ENCODE peak calls at places on chromosomes 3 and 15, in four cellular contexts. S is endothelial cell; E is activated naive CD4-positive, alpha-beta T cell; H is NCI-H345. Y is an unnamed sample.
A peak's percentile ranks its signal among the peaks of the same experiment; 100 is the strongest.

GRCh38 chr3:18035641-18036466 is 293.4 kb upstream of the TBC1D5 start:
- DNase-seq in H (no peak), E (no peak), S (no peak), Y (no peak)

GRCh38 chr15:89492111-89492641 is 4.2 kb downstream of the RHCG start:
- DNase-seq in S (peak; percentile 76), E (no peak), H (no peak), Y (peak; percentile 72)

GRCh38 chr3:39141211-39141995 is 12.0 kb downstream of the CSRNP1 start:
- DNase-seq in S (no peak), E (no peak), H (peak; percentile 4), Y (no peak)

GRCh38 chr3:140206196-140207040 is 271.4 kb downstream of the CLSTN2 start:
- DNase-seq in S (peak; percentile 61), E (no peak), H (peak; percentile 49), Y (no peak)

GRCh38 chr15:57527382-57528091 is 64.2 kb upstream of the MYZAP start:
- DNase-seq in E (no peak), H (peak; percentile 66), S (peak; percentile 27), Y (peak; percentile 65)

GRCh38 chr3:122085666-122086065 is 30.5 kb downstream of the CD86 start:
- DNase-seq in H (no peak), E (no peak), S (no peak), Y (no peak)

GRCh38 chr15:80580107-80580506 is 115.0 kb upstream of the ABHD17C start:
- DNase-seq in S (no peak), H (no peak), E (no peak), Y (no peak)

GRCh38 chr3:177396707-177397106 is 199.4 kb upstream of the TBL1XR1 start:
- DNase-seq in H (no peak), E (no peak), S (no peak), Y (no peak)

GRCh38 chr3:85304360-85304964 is 345.7 kb downstream of the CADM2 start:
- DNase-seq in S (no peak), H (no peak), E (no peak), Y (no peak)

GRCh38 chr15:31228980-31229826 is 97.4 kb upstream of the KLF13 start:
- DNase-seq in H (peak; percentile 5), E (no peak), S (no peak), Y (peak; percentile 47)

GRCh38 chr3:27800261-27800660 is 78.1 kb upstream of the EOMES start:
- DNase-seq in S (no peak), H (no peak), E (no peak), Y (no peak)

GRCh38 chr3:194198938-194199337 is 63.0 kb downstream of the HES1 start:
- DNase-seq in E (no peak), H (no peak), S (no peak), Y (no peak)

GRCh38 chr3:30011237-30011803 is 595.1 kb upstream of the TGFBR2 start:
- DNase-seq in H (no peak), E (no peak), S (no peak), Y (no peak)

Y was measured in D341Med.